ENCODE peak calls at places on chromosomes 3 and 15, in nine cellular contexts. G is HFFc6, E is RWPE1, J is tibial artery, R is colonic mucosa, N is nephron progenitor cell, I is neural crest cell, V is Calu3, F is fibroblast of mammary gland. D is an unnamed sample.

GRCh38 chr15:63943829-63944680 is 102.2 kb downstream of the DAPK2 start:
- DNase-seq in J (no peak), G (no peak), E (no peak), F (no peak), N (no peak), I (no peak), V (no peak), R (peak), D (no peak)

GRCh38 chr3:170418422-170419300 is at the start of gene CLDN11:
- DNase-seq in N (peak), F (peak), V (peak), G (no peak), J (no peak), I (no peak), E (peak), R (no peak), D (no peak)

GRCh38 chr15:58608711-58609110 is 140.8 kb downstream of the ADAM10 start:
- DNase-seq in F (no peak), G (peak), E (no peak), I (no peak), V (no peak), J (no peak), N (no peak), R (no peak), D (no peak)

GRCh38 chr3:113054552-113054951 is 63.8 kb downstream of the GTPBP8 start:
- DNase-seq in I (no peak), J (no peak), V (no peak), G (peak), N (no peak), E (no peak), R (no peak), F (peak), D (peak)

GRCh38 chr3:46942079-46942478 is 34.5 kb downstream of the CCDC12 start:
- DNase-seq in R (no peak), F (no peak), G (no peak), V (no peak), N (no peak), E (no peak), J (peak), I (no peak), D (no peak)

GRCh38 chr3:125123455-125123854 is 67.7 kb upstream of the HEG1 start:
- DNase-seq in N (no peak), E (no peak), I (no peak), R (no peak), G (no peak), F (no peak), J (no peak), V (no peak), D (no peak)

GRCh38 chr3:141294300-141294699 is 62.7 kb downstream of the PXYLP1 start:
- DNase-seq in E (no peak), I (no peak), V (no peak), N (no peak), J (no peak), R (no peak), F (no peak), G (no peak), D (no peak)

GRCh38 chr3:4850928-4851265 is 128.3 kb upstream of the BHLHE40 start:
- DNase-seq in F (no peak), G (no peak), R (no peak), J (no peak), I (no peak), N (no peak), E (no peak), V (no peak), D (no peak)

GRCh38 chr15:51366911-51367310 is 25.5 kb downstream of the GLDN start:
- DNase-seq in R (peak), J (no peak), I (no peak), E (peak), N (no peak), G (no peak), F (peak), V (peak), D (peak)

GRCh38 chr15:66023322-66023972 is 154.2 kb downstream of the RAB11A start:
- DNase-seq in E (no peak), F (no peak), R (no peak), N (no peak), I (no peak), G (no peak), V (no peak), J (no peak), D (no peak)

GRCh38 chr3:119609301-119609700 is 11.6 kb downstream of the PLA1A start:
- DNase-seq in J (no peak), I (no peak), N (no peak), E (no peak), G (no peak), R (no peak), V (no peak), F (no peak), D (no peak)

GRCh38 chr15:48358229-48358641 is 27.0 kb downstream of the DUT start:
- DNase-seq in G (peak), F (peak), I (no peak), E (peak), J (no peak), N (no peak), V (no peak), R (no peak), D (peak)

GRCh38 chr3:125589743-125590142 is 5.6 kb downstream of the OSBPL11 start:
- DNase-seq in V (no peak), G (no peak), E (no peak), J (no peak), F (no peak), I (no peak), N (no peak), R (no peak), D (no peak)

GRCh38 chr3:9912294-9912935 is 4.5 kb upstream of the IL17RC start:
- DNase-seq in J (no peak), G (peak), R (no peak), E (no peak), V (no peak), I (no peak), F (peak), N (no peak), D (peak)

GRCh38 chr15:57611938-57612337 is 20.2 kb downstream of the MYZAP start:
- DNase-seq in N (no peak), R (peak), I (no peak), G (peak), E (peak), F (peak), V (peak), J (no peak), D (peak)

GRCh38 chr15:73317651-73318462 is 50.9 kb downstream of the HCN4 start:
- DNase-seq in I (no peak), V (no peak), R (no peak), N (no peak), J (no peak), G (no peak), E (no peak), F (no peak), D (peak)

GRCh38 chr3:9690451-9691450 is 12.9 kb upstream of the CPNE9 start:
- DNase-seq in J (no peak), N (no peak), G (no peak), I (no peak), E (no peak), V (no peak), F (no peak), R (no peak), D (no peak)

GRCh38 chr3:100893590-100893989 is 99.6 kb downstream of the ABI3BP start:
- DNase-seq in F (peak), G (peak), N (peak), I (no peak), E (no peak), J (peak), R (no peak), V (peak), D (peak)

GRCh38 chr3:145170101-145170500 is 990.9 kb downstream of the PLOD2 start:
- DNase-seq in V (no peak), J (no peak), I (no peak), F (no peak), G (no peak), R (no peak), N (no peak), E (no peak), D (no peak)

GRCh38 chr3:32423534-32423933 is 31.9 kb downstream of the CMTM7 start:
- DNase-seq in R (no peak), I (no peak), V (no peak), E (no peak), N (no peak), F (no peak), J (no peak), G (no peak), D (no peak)

GRCh38 chr3:100525753-100526612 is 33.6 kb downstream of the TMEM45A start:
- DNase-seq in I (no peak), R (no peak), G (peak), J (no peak), E (peak), F (peak), V (peak), N (no peak), D (peak)

GRCh38 chr3:50256978-50257890 is 11.7 kb upstream of the SEMA3B start:
- DNase-seq in R (peak), G (no peak), N (peak), J (no peak), E (no peak), F (no peak), I (no peak), V (peak), D (peak)

GRCh38 chr3:26558257-26558656 is 64.3 kb upstream of the LRRC3B start:
- DNase-seq in J (no peak), R (no peak), E (no peak), I (no peak), N (no peak), G (no peak), F (no peak), V (no peak), D (no peak)

GRCh38 chr3:177772908-177773557 is 575.8 kb upstream of the TBL1XR1 start:
- DNase-seq in N (no peak), R (no peak), J (no peak), G (no peak), F (no peak), V (no peak), E (no peak), I (no peak), D (no peak)

DNA sequence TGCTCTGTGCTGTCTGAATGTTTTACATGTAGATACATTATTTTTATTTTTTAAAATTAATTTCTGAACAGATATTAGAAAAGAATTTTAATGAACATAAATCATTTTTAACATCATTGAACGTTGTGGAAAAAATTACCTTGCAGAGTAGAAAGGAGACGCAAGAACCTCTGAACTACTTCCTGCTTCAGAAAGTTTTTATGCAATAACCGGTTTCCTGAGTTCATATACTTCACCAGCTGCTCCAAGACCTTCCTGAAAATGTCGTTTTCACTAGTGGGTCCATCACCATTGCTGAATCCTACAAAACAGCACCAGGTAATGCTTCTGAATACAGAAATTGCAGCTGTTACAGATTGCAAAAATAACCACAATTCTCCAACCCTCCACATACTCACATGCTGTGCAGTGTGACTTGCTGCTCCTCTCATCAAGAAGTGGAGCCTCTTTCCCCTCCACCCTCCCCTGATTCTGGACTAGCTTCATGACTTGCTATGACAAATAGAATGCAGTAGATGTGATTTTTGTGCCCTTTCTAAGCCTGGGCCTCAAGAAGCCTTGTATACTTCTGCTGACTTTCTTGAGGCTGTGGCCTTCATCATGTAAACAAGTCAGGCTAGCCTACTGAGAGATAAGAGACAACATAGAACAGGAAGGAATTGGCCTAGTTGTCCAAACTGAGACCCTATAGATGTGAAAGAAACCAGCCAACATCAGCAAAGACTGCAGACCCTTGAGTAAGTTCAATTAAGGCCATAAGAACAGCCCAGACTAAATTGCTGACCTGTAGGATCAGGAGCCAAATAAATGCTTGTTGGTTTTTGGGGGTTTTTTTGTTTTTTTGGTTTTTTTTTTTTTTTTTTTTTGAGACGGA is 80.4 kb downstream of the TRANK1 start:
- DNase-seq in N (no peak), R (no peak), I (no peak), F (no peak), E (no peak), J (no peak), G (no peak), V (no peak), D (no peak)
- TF ChIP-seq CTCF in N (no peak), R (no peak), I (no peak), F (no peak), E (no peak), J (no peak), G (no peak), V (no peak), D (no peak)

DNA sequence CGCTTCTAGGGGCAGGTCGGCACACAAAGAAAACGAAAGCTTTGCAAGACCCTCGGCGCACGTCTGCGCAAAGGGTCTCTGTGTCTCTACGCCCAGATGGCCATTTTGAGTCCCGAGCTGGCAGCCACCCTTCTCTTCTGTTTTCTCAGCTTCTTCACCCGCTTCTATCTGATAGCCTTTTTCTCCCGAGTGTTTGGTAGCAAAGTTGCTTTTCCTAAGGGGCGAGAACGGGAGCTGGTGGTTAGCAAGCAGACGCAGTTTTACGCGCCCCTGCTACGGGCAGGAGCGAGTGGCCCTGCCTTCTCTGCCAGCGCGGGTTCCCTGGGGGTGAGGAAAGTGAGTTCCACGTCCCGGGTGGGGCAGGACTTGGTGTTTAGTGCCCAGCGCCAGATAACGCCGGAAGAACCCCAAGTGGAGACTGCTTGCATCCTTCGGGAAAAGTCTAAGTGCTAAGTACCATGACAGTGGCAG is 2.9 kb upstream of the MKRN2 start:
- DNase-seq in G (peak), N (no peak), J (no peak), I (no peak), V (peak), R (peak), F (no peak), E (no peak), D (no peak)
- TF ChIP-seq CTCF in G (no peak), N (no peak), J (no peak), I (no peak), V (no peak), R (no peak), F (no peak), E (no peak), D (no peak)

DNA sequence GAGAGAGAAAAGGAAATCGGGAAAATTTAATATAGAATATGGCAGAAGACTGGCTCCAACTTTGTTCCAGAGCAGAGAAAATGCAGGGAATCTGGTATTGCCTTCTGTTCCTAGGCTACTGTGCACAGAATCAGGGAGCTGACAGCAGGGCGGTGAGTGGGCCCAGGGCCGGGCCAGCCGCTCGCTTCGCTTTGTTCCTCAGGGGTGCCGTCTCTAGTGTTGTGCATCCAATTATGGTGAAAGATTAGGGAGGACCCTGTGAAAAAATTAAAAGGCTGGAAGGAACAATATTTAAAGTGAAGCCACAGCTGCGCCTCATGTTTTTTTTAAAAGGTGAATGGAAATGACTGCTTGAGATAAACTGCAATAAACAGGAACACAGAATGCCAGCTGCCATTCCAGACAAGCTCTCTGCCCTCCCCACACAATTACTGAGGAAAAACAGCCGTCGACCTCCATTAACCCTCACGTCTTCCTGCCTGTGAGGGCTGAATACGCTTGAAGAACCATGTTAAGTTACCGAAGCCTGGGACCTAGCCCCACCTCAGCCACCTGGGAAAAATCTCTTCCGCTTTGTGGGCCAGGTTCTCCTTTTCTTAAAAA is 132.0 kb upstream of the IL12A start:
- DNase-seq in F (no peak), E (no peak), G (no peak), N (peak), R (no peak), J (no peak), I (no peak), V (no peak), D (no peak)
- TF ChIP-seq CTCF in F (no peak), E (no peak), G (no peak), N (no peak), R (no peak), J (no peak), I (no peak), V (no peak), D (no peak)

DNA sequence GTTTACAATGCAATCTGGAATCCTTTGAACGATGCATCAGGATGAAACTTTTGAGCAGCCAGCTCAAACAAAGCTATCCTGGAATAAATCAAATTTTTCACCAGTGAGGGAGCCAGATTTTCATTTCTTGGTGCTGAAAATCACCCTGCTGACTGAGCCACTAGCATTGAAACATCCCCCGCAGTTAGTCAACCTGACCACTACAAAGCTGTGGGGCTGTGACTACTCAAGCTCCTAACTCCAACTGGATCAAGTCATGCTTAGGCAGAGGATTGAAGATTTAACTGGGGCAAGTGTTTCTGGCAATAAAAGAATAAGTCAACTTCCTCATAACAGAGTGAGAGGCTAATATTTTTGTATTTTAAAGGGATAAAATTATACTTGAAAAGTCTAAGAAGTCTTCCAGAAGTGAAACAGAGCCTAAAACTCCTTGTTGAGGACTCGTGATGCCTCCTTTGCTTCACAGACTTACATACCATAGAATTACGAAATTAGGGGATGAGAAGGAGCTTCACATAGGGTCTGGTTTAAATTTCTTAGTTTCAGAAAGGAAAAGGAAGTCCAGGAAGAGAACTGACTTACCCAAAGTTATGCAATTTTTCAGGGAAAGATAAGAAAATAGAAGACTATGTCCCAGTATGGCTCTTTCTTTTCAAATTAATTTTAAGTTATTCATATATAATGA is 177.8 kb downstream of the SERPINI1 start:
- DNase-seq in G (no peak), E (peak), V (no peak), F (peak), N (peak), R (no peak), J (no peak), I (no peak), D (peak)
- TF ChIP-seq CTCF in G (no peak), E (no peak), V (no peak), F (peak), N (no peak), R (no peak), J (no peak), I (peak), D (no peak)

DNA sequence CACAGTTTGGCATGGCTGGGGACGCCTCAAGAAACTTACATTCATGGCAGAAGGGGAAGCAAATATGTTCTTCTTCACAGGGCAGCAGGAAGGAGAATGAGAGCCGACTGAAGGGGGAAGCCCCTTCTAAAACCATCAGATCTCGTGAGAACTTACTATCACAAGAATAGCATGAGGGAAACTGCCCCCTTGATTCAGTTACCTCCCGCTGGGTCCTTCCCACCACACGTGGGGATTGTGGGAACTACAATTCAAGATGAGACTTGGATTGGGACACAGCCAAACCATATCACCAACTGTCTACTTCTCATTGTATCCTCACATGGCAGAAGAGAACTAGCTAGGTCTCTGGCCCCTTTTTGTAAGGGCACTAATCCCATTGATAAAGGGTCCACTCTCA is 30.5 kb downstream of the CCDC32 start:
- DNase-seq in E (no peak), J (no peak), I (no peak), V (no peak), R (no peak), N (no peak), F (no peak), G (no peak), D (no peak)
- TF ChIP-seq CTCF in E (no peak), J (no peak), I (no peak), V (no peak), R (no peak), N (no peak), F (no peak), G (no peak), D (no peak)

DNA sequence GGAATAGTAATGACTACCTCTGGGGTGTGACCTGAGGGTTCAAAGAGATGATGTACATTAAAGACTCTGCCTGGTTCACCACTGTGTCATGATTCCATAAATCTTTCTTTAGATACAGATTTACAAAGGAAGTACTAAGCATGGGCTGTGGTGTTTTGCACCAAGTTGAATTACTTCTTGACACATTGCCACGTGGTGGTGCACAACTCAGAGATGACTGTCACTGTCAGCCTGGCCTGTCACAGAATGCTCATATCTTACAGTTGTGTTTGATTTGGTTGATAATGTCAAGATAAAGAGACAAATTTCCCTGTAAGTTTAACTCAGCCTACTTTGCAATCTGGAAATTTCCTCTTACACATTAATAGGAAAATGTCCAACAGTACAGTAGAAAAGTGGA is 3.2 kb downstream of the CTDSPL start:
- DNase-seq in I (no peak), V (peak), G (no peak), R (peak), N (no peak), F (peak), E (no peak), J (no peak), D (no peak)
- TF ChIP-seq CTCF in I (no peak), V (no peak), G (no peak), R (no peak), N (no peak), F (no peak), E (no peak), J (no peak), D (no peak)

GRCh38 chr3:184129012-184129411 is 6.1 kb upstream of the EIF2B5 start:
- DNase-seq in J (no peak), F (peak), N (peak), E (no peak), G (peak), I (no peak), V (peak), R (peak), D (peak)
- TF ChIP-seq CTCF in J (no peak), F (peak), N (peak), E (no peak), G (peak), I (peak), V (peak), R (no peak), D (peak)

D was measured in MCF 10A.